ENCODE peak calls at places on chromosome 19, in six cellular contexts. Y is heart left ventricle, S is A549, V is uterus, I is breast epithelium, N is stomach. W is an unnamed sample.

GRCh38 chr19:52138614-52139290 is 986 bp downstream of the ZNF616 start:
- DNase-seq in S (no peak), N (no peak), Y (no peak), I (no peak), V (peak; percentile 20), W (peak; percentile 27)

GRCh38 chr19:12872255-12872654 is 9.0 kb downstream of the DNASE2 start:
- DNase-seq in S (no peak), Y (no peak), V (no peak), N (no peak), I (no peak), W (no peak)

GRCh38 chr19:8145969-8146368 is 3.4 kb downstream of the FBN3 start:
- DNase-seq in S (no peak), N (no peak), Y (no peak), I (no peak), V (no peak), W (peak; percentile 75)

GRCh38 chr19:17402982-17403855 is 2.2 kb downstream of the BST2 start:
- DNase-seq in Y (no peak), S (peak; percentile 62), N (no peak), I (no peak), V (no peak), W (no peak)

GRCh38 chr19:17530586-17530985 is 19.1 kb downstream of the PGLS start:
- DNase-seq in N (no peak), V (no peak), Y (no peak), I (no peak), S (no peak), W (no peak)

GRCh38 chr19:15091918-15092753 is 10.1 kb downstream of the OR1I1 start:
- DNase-seq in S (no peak), I (no peak), N (no peak), Y (no peak), V (peak; percentile 49), W (peak; percentile 61)

GRCh38 chr19:40809358-40810086 is 10.5 kb downstream of the EGLN2 start:
- DNase-seq in V (peak; percentile 36), I (no peak), N (no peak), S (no peak), Y (no peak), W (no peak)

GRCh38 chr19:2540646-2541454 is 64.9 kb downstream of the GADD45B start:
- DNase-seq in I (peak; percentile 98), S (peak; percentile 87), Y (peak; percentile 94), V (peak; percentile 87), N (peak; percentile 89), W (peak; percentile 90)

GRCh38 chr19:33690461-33691427 is 69.0 kb downstream of the CHST8 start:
- DNase-seq in S (no peak), V (no peak), I (no peak), N (no peak), Y (no peak), W (no peak)

GRCh38 chr19:49687150-49687549 is 2.2 kb upstream of the ADM5 start:
- DNase-seq in N (no peak), Y (no peak), V (no peak), S (no peak), I (no peak), W (no peak)

GRCh38 chr19:41255171-41255570 is 9.0 kb upstream of the HNRNPUL1 start:
- DNase-seq in S (no peak), N (no peak), I (no peak), Y (no peak), V (no peak), W (no peak)

GRCh38 chr19:2542341-2543069 is 66.6 kb downstream of the GADD45B start:
- DNase-seq in V (no peak), N (no peak), I (no peak), Y (no peak), S (no peak), W (peak; percentile 49)

GRCh38 chr19:32866564-32867265 is 2.9 kb downstream of the SLC7A9 start:
- DNase-seq in N (no peak), V (no peak), S (no peak), I (no peak), Y (no peak), W (no peak)

GRCh38 chr19:1728816-1729567 is 24.3 kb upstream of the ONECUT3 start:
- DNase-seq in V (no peak), I (no peak), S (no peak), N (no peak), Y (no peak), W (no peak)

DNA sequence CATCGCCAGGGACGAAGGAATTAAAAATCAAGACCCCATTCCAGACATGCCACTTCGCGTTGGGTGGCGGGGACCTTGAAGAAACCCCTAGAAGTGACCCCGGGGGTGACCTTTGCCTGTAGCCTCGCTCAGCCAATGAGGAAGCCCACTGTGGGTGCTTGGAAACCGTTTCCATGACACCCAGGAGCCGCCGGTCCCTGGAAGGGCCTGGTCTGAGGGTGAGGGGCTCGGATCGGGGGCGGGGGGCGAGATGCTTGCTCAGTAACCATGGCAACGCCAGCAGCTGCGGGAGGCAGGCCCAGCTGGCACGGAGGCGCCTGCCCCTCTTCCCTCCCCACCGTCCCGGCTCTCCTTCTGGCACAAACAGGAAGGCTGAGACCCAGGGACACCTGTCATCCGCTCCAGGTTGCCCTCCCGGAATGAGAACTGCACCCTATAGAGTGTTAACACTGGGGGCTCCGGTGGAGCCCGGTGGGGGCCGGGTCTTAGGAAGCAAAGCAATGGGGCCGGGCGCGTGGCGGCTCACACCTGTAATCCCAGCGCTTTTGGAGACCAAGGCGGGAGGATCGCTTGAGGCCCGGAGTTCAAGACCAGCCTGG is 54.4 kb upstream of the PTPRS start:
- DNase-seq in N (no peak), Y (no peak), V (no peak), S (no peak), I (no peak), W (no peak)
- H3K4me1 ChIP-seq in N (no peaks in the 10 kb centered on the region), Y (no peaks in the 10 kb centered on the region), V (no peaks in the 10 kb centered on the region), S (no peaks in the 10 kb centered on the region), I (no peaks in the 10 kb centered on the region), W (no peaks in the 10 kb centered on the region)

DNA sequence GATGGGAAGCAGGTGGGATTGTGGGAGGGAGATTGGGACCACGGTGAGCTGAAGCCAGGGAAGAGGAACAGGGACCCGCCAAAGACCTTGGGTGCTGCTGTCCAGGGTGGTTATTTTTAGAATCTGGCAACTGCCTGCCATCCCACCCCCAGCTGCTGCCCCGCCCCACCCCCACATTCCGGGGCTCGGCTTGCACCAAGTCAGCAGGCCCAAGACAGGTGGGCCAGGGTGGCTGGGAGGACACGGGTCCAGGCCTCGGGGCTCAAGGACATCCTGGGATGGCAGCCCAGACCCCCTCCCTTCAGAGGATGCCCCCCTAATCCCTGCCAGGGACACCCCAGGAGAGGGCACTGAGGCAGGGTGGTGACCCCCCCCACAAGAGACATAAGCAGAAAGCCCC is 827 bp downstream of the CKM start:
- DNase-seq in V (no peak), N (no peak), I (no peak), S (no peak), Y (peak; percentile 76), W (no peak)
- TF ChIP-seq POLR2A in V (no peak), N (no peak), I (no peak), S (no peak), Y (no peak), W (no peak)

GRCh38 chr19:44755219-44755618 is 6.7 kb downstream of the BCL3 start:
- DNase-seq in Y (no peak), N (no peak), S (no peak), V (no peak), I (no peak), W (peak; percentile 51)

GRCh38 chr19:44756089-44756562 is 7.6 kb downstream of the BCL3 start:
- DNase-seq in V (no peak), N (no peak), Y (no peak), I (no peak), S (no peak), W (no peak)

GRCh38 chr19:44753619-44753931 is 5.1 kb downstream of the BCL3 start:
- DNase-seq in N (no peak), I (no peak), V (no peak), S (no peak), Y (no peak), W (no peak)

GRCh38 chr19:44753932-44754742 is 5.6 kb downstream of the BCL3 start:
- DNase-seq in V (peak; percentile 91), N (peak; percentile 96), I (peak; percentile 92), Y (peak; percentile 97), S (peak; percentile 82), W (peak; percentile 92)

GRCh38 chr19:44754743-44755066 is 6.2 kb downstream of the BCL3 start:
- DNase-seq in V (no peak), I (no peak), N (no peak), S (no peak), Y (no peak), W (no peak)
- H3K4me1 ChIP-seq in V (no peaks in the 10 kb centered on the region), I (peaks cover 34% of the 10 kb centered on the region), N (peaks cover 92% of the 10 kb centered on the region), S (peaks cover 91% of the 10 kb centered on the region), Y (peaks cover 25% of the 10 kb centered on the region), W (peaks cover 73% of the 10 kb centered on the region)

DNA sequence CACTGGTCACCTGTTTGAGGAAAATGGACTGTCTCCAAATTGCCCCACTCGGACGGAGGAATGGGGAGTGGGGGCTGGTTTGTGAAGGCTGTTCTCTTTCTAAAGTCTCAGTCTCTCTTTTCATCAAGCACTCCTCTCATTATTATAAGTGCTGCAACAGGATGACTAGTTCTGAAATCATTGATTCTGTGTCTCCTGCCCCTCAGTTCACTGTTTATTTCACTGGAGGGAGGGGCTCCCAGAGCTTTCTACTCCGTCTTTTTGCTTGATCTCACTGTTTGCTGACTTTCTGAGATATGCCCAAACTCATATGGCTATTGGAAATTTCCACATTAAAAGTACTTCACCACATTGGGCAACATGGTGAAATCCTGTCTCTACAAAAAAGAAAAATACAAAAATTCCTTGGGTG is 20.5 kb upstream of the CD70 start:
- DNase-seq in V (no peak), S (no peak), N (no peak), Y (no peak), I (no peak), W (no peak)
- TF ChIP-seq POLR2A in V (no peak), S (no peak), N (no peak), Y (no peak), I (no peak), W (no peak)

DNA sequence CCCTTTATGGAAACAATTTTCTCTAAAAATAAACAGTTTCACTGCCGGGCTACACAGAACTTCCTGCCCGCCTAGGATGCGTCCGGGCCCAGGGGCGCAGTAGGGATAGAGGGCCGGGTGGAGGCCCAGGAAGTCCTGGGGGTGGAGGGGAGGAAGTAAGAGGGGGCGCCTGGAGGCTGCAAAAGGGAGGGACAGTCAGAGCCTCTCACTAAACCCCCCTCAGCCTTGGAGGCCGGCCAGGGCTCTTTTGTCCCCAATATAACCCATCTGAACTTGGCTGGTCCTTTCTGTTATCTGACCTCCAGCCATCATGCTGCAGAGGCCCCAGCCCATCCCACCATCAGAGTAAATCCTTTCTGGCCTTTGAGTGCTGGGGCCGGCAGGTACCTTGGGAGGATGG is 2.2 kb downstream of the KANK2 start:
- DNase-seq in V (no peak), I (no peak), S (no peak), Y (peak; percentile 58), N (no peak), W (no peak)
- H3K4me1 ChIP-seq in V (peaks cover 12% of the 10 kb centered on the region), I (peaks cover 10% of the 10 kb centered on the region), S (peaks cover 43% of the 10 kb centered on the region), Y (peaks cover 17% of the 10 kb centered on the region), N (peaks cover 85% of the 10 kb centered on the region), W (peaks cover 60% of the 10 kb centered on the region)

W was measured in body of pancreas.